ENCODE peak calls at places on chromosomes 4 and X, in eight cellular contexts. One of them, this sample, is unnamed.

GRCh38 chrX:9955506-9955905 is 11.7 kb upstream of the CLDN34 start:
- DNase-seq in Kasumi-1: no peak
- DNase-seq in AG20443: peak; percentile 49
- DNase-seq in astrocyte: peak; percentile 62
- DNase-seq in endothelial cell: no peak
- DNase-seq in RKO: no peak
- DNase-seq in fibroblast of pulmonary artery: peak; percentile 56
- DNase-seq in body of pancreas: no peak
- DNase-seq in this sample: no peak

GRCh38 chr4:31674313-31674947 is 954.3 kb downstream of the PCDH7 start:
- DNase-seq in Kasumi-1: peak; percentile 48
- DNase-seq in AG20443: peak; percentile 22
- DNase-seq in astrocyte: no peak
- DNase-seq in endothelial cell: peak; percentile 26
- DNase-seq in RKO: peak; percentile 33
- DNase-seq in fibroblast of pulmonary artery: peak; percentile 48
- DNase-seq in body of pancreas: no peak
- DNase-seq in this sample: peak; percentile 19

GRCh38 chrX:122770581-122770980 is 413.5 kb upstream of the GRIA3 start:
- DNase-seq in Kasumi-1: no peak
- DNase-seq in AG20443: no peak
- DNase-seq in astrocyte: peak; percentile 55
- DNase-seq in endothelial cell: no peak
- DNase-seq in RKO: no peak
- DNase-seq in fibroblast of pulmonary artery: no peak
- DNase-seq in body of pancreas: no peak
- DNase-seq in this sample: no peak

GRCh38 chrX:111387470-111387869 is 24.5 kb downstream of the DCX start:
- DNase-seq in Kasumi-1: no peak
- DNase-seq in AG20443: no peak
- DNase-seq in astrocyte: no peak
- DNase-seq in endothelial cell: no peak
- DNase-seq in RKO: no peak
- DNase-seq in fibroblast of pulmonary artery: no peak
- DNase-seq in body of pancreas: no peak
- DNase-seq in this sample: no peak

GRCh38 chrX:119015407-119016242 is 41.2 kb downstream of the LONRF3 start:
- DNase-seq in Kasumi-1: peak; percentile 23
- DNase-seq in AG20443: peak; percentile 41
- DNase-seq in astrocyte: peak; percentile 77
- DNase-seq in endothelial cell: no peak
- DNase-seq in RKO: peak; percentile 89
- DNase-seq in fibroblast of pulmonary artery: peak; percentile 90
- DNase-seq in body of pancreas: peak; percentile 56
- DNase-seq in this sample: no peak

GRCh38 chr4:87559090-87559837 is 30.1 kb upstream of the SPARCL1 start:
- DNase-seq in Kasumi-1: peak; percentile 86
- DNase-seq in AG20443: no peak
- DNase-seq in astrocyte: no peak
- DNase-seq in endothelial cell: no peak
- DNase-seq in RKO: no peak
- DNase-seq in fibroblast of pulmonary artery: no peak
- DNase-seq in body of pancreas: no peak
- DNase-seq in this sample: peak; percentile 25

GRCh38 chr4:159222158-159222557 is 119.3 kb downstream of the RAPGEF2 start:
- DNase-seq in Kasumi-1: no peak
- DNase-seq in AG20443: no peak
- DNase-seq in astrocyte: no peak
- DNase-seq in endothelial cell: no peak
- DNase-seq in RKO: no peak
- DNase-seq in fibroblast of pulmonary artery: no peak
- DNase-seq in body of pancreas: no peak
- DNase-seq in this sample: no peak

GRCh38 chrX:127558811-127559210 is 493.4 kb downstream of the ACTRT1 start:
- DNase-seq in Kasumi-1: no peak
- DNase-seq in AG20443: no peak
- DNase-seq in astrocyte: no peak
- DNase-seq in endothelial cell: no peak
- DNase-seq in RKO: no peak
- DNase-seq in fibroblast of pulmonary artery: no peak
- DNase-seq in body of pancreas: no peak
- DNase-seq in this sample: no peak

GRCh38 chr4:89682808-89683207 is 154.2 kb downstream of the SNCA start:
- DNase-seq in Kasumi-1: no peak
- DNase-seq in AG20443: no peak
- DNase-seq in astrocyte: no peak
- DNase-seq in endothelial cell: no peak
- DNase-seq in RKO: no peak
- DNase-seq in fibroblast of pulmonary artery: no peak
- DNase-seq in body of pancreas: no peak
- DNase-seq in this sample: no peak

GRCh38 chr4:161791796-161792556 is 371.8 kb downstream of the FSTL5 start:
- DNase-seq in Kasumi-1: no peak
- DNase-seq in AG20443: no peak
- DNase-seq in astrocyte: no peak
- DNase-seq in endothelial cell: no peak
- DNase-seq in RKO: no peak
- DNase-seq in fibroblast of pulmonary artery: no peak
- DNase-seq in body of pancreas: no peak
- DNase-seq in this sample: no peak

GRCh38 chrX:8870411-8870810 is 69.2 kb upstream of the FAM9A start:
- DNase-seq in Kasumi-1: no peak
- DNase-seq in AG20443: peak; percentile 11
- DNase-seq in astrocyte: no peak
- DNase-seq in endothelial cell: no peak
- DNase-seq in RKO: no peak
- DNase-seq in fibroblast of pulmonary artery: peak; percentile 51
- DNase-seq in body of pancreas: no peak
- DNase-seq in this sample: no peak

GRCh38 chr4:94472056-94472826 is 20.5 kb downstream of the PDLIM5 start:
- DNase-seq in Kasumi-1: no peak
- DNase-seq in AG20443: peak; percentile 57
- DNase-seq in astrocyte: peak; percentile 91
- DNase-seq in endothelial cell: no peak
- DNase-seq in RKO: peak; percentile 34
- DNase-seq in fibroblast of pulmonary artery: peak; percentile 82
- DNase-seq in body of pancreas: no peak
- DNase-seq in this sample: no peak

GRCh38 chrX:53768451-53769246 is 82.1 kb upstream of the HUWE1 start:
- DNase-seq in Kasumi-1: no peak
- DNase-seq in AG20443: no peak
- DNase-seq in astrocyte: no peak
- DNase-seq in endothelial cell: no peak
- DNase-seq in RKO: no peak
- DNase-seq in fibroblast of pulmonary artery: no peak
- DNase-seq in body of pancreas: no peak
- DNase-seq in this sample: peak; percentile 13

GRCh38 chr4:172683016-172683415 is 485.6 kb upstream of the GALNT7 start:
- DNase-seq in Kasumi-1: no peak
- DNase-seq in AG20443: no peak
- DNase-seq in astrocyte: peak; percentile 33
- DNase-seq in endothelial cell: no peak
- DNase-seq in RKO: no peak
- DNase-seq in fibroblast of pulmonary artery: no peak
- DNase-seq in body of pancreas: no peak
- DNase-seq in this sample: no peak

GRCh38 chr4:174284181-174284886 is 623 bp downstream of the CEP44 start:
- DNase-seq in Kasumi-1: peak; percentile 48
- DNase-seq in AG20443: peak; percentile 51
- DNase-seq in astrocyte: peak; percentile 68
- DNase-seq in endothelial cell: no peak
- DNase-seq in RKO: peak; percentile 94
- DNase-seq in fibroblast of pulmonary artery: peak; percentile 75
- DNase-seq in body of pancreas: no peak
- DNase-seq in this sample: no peak

GRCh38 chrX:47900833-47901232 is 64.1 kb downstream of the ZNF81 start:
- DNase-seq in Kasumi-1: peak; percentile 63
- DNase-seq in AG20443: no peak
- DNase-seq in astrocyte: no peak
- DNase-seq in endothelial cell: no peak
- DNase-seq in RKO: no peak
- DNase-seq in fibroblast of pulmonary artery: no peak
- DNase-seq in body of pancreas: no peak
- DNase-seq in this sample: no peak

GRCh38 chr4:180811556-180811955 is 1431.6 kb upstream of the TENM3 start:
- DNase-seq in Kasumi-1: peak; percentile 58
- DNase-seq in AG20443: no peak
- DNase-seq in astrocyte: peak; percentile 46
- DNase-seq in endothelial cell: no peak
- DNase-seq in RKO: no peak
- DNase-seq in fibroblast of pulmonary artery: no peak
- DNase-seq in body of pancreas: no peak
- DNase-seq in this sample: no peak

GRCh38 chr4:168541608-168541953 is 44.7 kb downstream of the PALLD start:
- DNase-seq in Kasumi-1: no peak
- DNase-seq in AG20443: no peak
- DNase-seq in astrocyte: peak; percentile 65
- DNase-seq in endothelial cell: no peak
- DNase-seq in RKO: peak; percentile 45
- DNase-seq in fibroblast of pulmonary artery: peak; percentile 61
- DNase-seq in body of pancreas: no peak
- DNase-seq in this sample: no peak

GRCh38 chr4:133969202-133969873 is 232.3 kb downstream of the PABPC4L start:
- DNase-seq in Kasumi-1: peak; percentile 14
- DNase-seq in AG20443: no peak
- DNase-seq in astrocyte: peak; percentile 79
- DNase-seq in endothelial cell: no peak
- DNase-seq in RKO: peak; percentile 1
- DNase-seq in fibroblast of pulmonary artery: peak; percentile 85
- DNase-seq in body of pancreas: peak; percentile 14
- DNase-seq in this sample: peak; percentile 17

GRCh38 chr4:8400641-8401325 is 39.7 kb downstream of the ACOX3 start:
- DNase-seq in Kasumi-1: no peak
- DNase-seq in AG20443: no peak
- DNase-seq in astrocyte: no peak
- DNase-seq in endothelial cell: no peak
- DNase-seq in RKO: peak; percentile 2
- DNase-seq in fibroblast of pulmonary artery: no peak
- DNase-seq in body of pancreas: no peak
- DNase-seq in this sample: no peak

GRCh38 chrX:48045410-48046311 is 25.8 kb downstream of the ZNF630 start:
- DNase-seq in Kasumi-1: no peak
- DNase-seq in AG20443: peak; percentile 17
- DNase-seq in astrocyte: peak; percentile 83
- DNase-seq in endothelial cell: no peak
- DNase-seq in RKO: no peak
- DNase-seq in fibroblast of pulmonary artery: peak; percentile 91
- DNase-seq in body of pancreas: no peak
- DNase-seq in this sample: peak; percentile 54

GRCh38 chrX:115940888-115941332 is 229.6 kb upstream of the AGTR2 start:
- DNase-seq in Kasumi-1: peak; percentile 1
- DNase-seq in AG20443: no peak
- DNase-seq in astrocyte: no peak
- DNase-seq in endothelial cell: peak; percentile 55
- DNase-seq in RKO: peak; percentile 73
- DNase-seq in fibroblast of pulmonary artery: peak; percentile 6
- DNase-seq in body of pancreas: peak; percentile 92
- DNase-seq in this sample: no peak

GRCh38 chr4:159227984-159228383 is 125.1 kb downstream of the RAPGEF2 start:
- DNase-seq in Kasumi-1: no peak
- DNase-seq in AG20443: peak; percentile 54
- DNase-seq in astrocyte: peak; percentile 94
- DNase-seq in endothelial cell: peak; percentile 22
- DNase-seq in RKO: no peak
- DNase-seq in fibroblast of pulmonary artery: peak; percentile 93
- DNase-seq in body of pancreas: peak; percentile 78
- DNase-seq in this sample: peak; percentile 70

GRCh38 chrX:30888526-30889146 is 418 bp downstream of the TAB3 start:
- DNase-seq in Kasumi-1: peak; percentile 20
- DNase-seq in AG20443: peak; percentile 28
- DNase-seq in astrocyte: peak; percentile 4
- DNase-seq in endothelial cell: no peak
- DNase-seq in RKO: peak; percentile 7
- DNase-seq in fibroblast of pulmonary artery: no peak
- DNase-seq in body of pancreas: no peak
- DNase-seq in this sample: no peak

GRCh38 chr4:39932776-39933402 is 44.8 kb downstream of the PDS5A start:
- DNase-seq in Kasumi-1: no peak
- DNase-seq in AG20443: no peak
- DNase-seq in astrocyte: peak; percentile 12
- DNase-seq in endothelial cell: no peak
- DNase-seq in RKO: no peak
- DNase-seq in fibroblast of pulmonary artery: no peak
- DNase-seq in body of pancreas: no peak
- DNase-seq in this sample: no peak

GRCh38 chr4:78764498-78764961 is 11.6 kb upstream of the BMP2K start:
- DNase-seq in Kasumi-1: no peak
- DNase-seq in AG20443: no peak
- DNase-seq in astrocyte: no peak
- DNase-seq in endothelial cell: no peak
- DNase-seq in RKO: peak; percentile 55
- DNase-seq in fibroblast of pulmonary artery: peak; percentile 67
- DNase-seq in body of pancreas: no peak
- DNase-seq in this sample: no peak

GRCh38 chrX:3699841-3700381 is 13.5 kb downstream of the PRKX start:
- DNase-seq in Kasumi-1: peak; percentile 12
- DNase-seq in AG20443: no peak
- DNase-seq in astrocyte: no peak
- DNase-seq in endothelial cell: no peak
- DNase-seq in RKO: no peak
- DNase-seq in fibroblast of pulmonary artery: peak; percentile 14
- DNase-seq in body of pancreas: no peak
- DNase-seq in this sample: no peak

GRCh38 chr4:95165926-95166524 is 382.7 kb downstream of the UNC5C start:
- DNase-seq in Kasumi-1: peak; percentile 81
- DNase-seq in AG20443: peak; percentile 66
- DNase-seq in astrocyte: peak; percentile 50
- DNase-seq in endothelial cell: peak; percentile 33
- DNase-seq in RKO: peak; percentile 78
- DNase-seq in fibroblast of pulmonary artery: peak; percentile 83
- DNase-seq in body of pancreas: peak; percentile 41
- DNase-seq in this sample: peak; percentile 49

GRCh38 chr4:71974681-71975080 is 57.1 kb upstream of the NPFFR2 start:
- DNase-seq in Kasumi-1: no peak
- DNase-seq in AG20443: peak; percentile 13
- DNase-seq in astrocyte: peak; percentile 85
- DNase-seq in endothelial cell: no peak
- DNase-seq in RKO: peak; percentile 11
- DNase-seq in fibroblast of pulmonary artery: peak; percentile 69
- DNase-seq in body of pancreas: no peak
- DNase-seq in this sample: no peak

GRCh38 chr4:173748353-173748752 is 218.3 kb upstream of the HAND2 start:
- DNase-seq in Kasumi-1: peak; percentile 10
- DNase-seq in AG20443: no peak
- DNase-seq in astrocyte: no peak
- DNase-seq in endothelial cell: no peak
- DNase-seq in RKO: peak; percentile 14
- DNase-seq in fibroblast of pulmonary artery: peak; percentile 58
- DNase-seq in body of pancreas: no peak
- DNase-seq in this sample: no peak

GRCh38 chrX:118420462-118420861 is 74.6 kb downstream of the WDR44 start:
- DNase-seq in Kasumi-1: no peak
- DNase-seq in AG20443: peak; percentile 12
- DNase-seq in astrocyte: peak; percentile 25
- DNase-seq in endothelial cell: no peak
- DNase-seq in RKO: no peak
- DNase-seq in fibroblast of pulmonary artery: peak; percentile 71
- DNase-seq in body of pancreas: no peak
- DNase-seq in this sample: no peak